ENCODE peak calls at places on chromosomes 3 and 15, in four cellular contexts. B is PC-3, N is cardiac fibroblast, S is Peyer's patch. K is an unnamed sample.

GRCh38 chr3:49079270-49079669 is 14.6 kb downstream of the QRICH1 start:
- DNase-seq in S (no peak), N (no peak), B (no peak), K (no peak)

GRCh38 chr3:197337656-197338055 is 39.2 kb upstream of the DLG1 start:
- DNase-seq in N (no peak), B (peak), S (no peak), K (no peak)

GRCh38 chr3:46466871-46467403 is 2.2 kb upstream of the LTF start:
- DNase-seq in S (no peak), N (no peak), B (no peak), K (no peak)

GRCh38 chr3:38343797-38344594 is 2.6 kb upstream of the XYLB start:
- DNase-seq in B (peak), S (no peak), N (peak), K (peak)

GRCh38 chr3:29463306-29463705 is 182.4 kb downstream of the RBMS3 start:
- DNase-seq in N (peak), S (no peak), B (no peak), K (no peak)

GRCh38 chr3:51684971-51685751 is 14.1 kb downstream of the TEX264 start:
- DNase-seq in B (no peak), N (no peak), S (no peak), K (no peak)

GRCh38 chr15:77031376-77032050 is 36.6 kb downstream of the PSTPIP1 start:
- DNase-seq in S (peak), N (no peak), B (no peak), K (no peak)

GRCh38 chr3:45579251-45579650 is 15.3 kb upstream of the LIMD1 start:
- DNase-seq in S (no peak), B (no peak), N (no peak), K (no peak)

GRCh38 chr15:83714888-83715287 is 61.0 kb downstream of the ADAMTSL3 start:
- DNase-seq in S (no peak), N (peak), B (peak), K (no peak)

GRCh38 chr3:106829206-106829605 is 548.0 kb upstream of the CCDC54 start:
- DNase-seq in S (no peak), N (peak), B (no peak), K (peak)

GRCh38 chr3:48428863-48429415 is 947 bp downstream of the PLXNB1 start:
- DNase-seq in B (peak), S (no peak), N (peak), K (no peak)

GRCh38 chr3:115270849-115271248 is 123.8 kb upstream of the ZBTB20 start:
- DNase-seq in S (no peak), N (no peak), B (no peak), K (no peak)

GRCh38 chr3:23316924-23317323 is 113.8 kb downstream of the UBE2E2 start:
- DNase-seq in S (no peak), B (no peak), N (no peak), K (no peak)

GRCh38 chr3:101849714-101850326 is 506 bp downstream of the NFKBIZ start:
- DNase-seq in B (peak), S (peak), N (peak), K (no peak)

GRCh38 chr3:44995142-44995770 is 19.2 kb downstream of the EXOSC7 start:
- DNase-seq in N (peak), S (no peak), B (peak), K (peak)

GRCh38 chr3:40845447-40845846 is 320.7 kb downstream of the ZNF621 start:
- DNase-seq in B (no peak), S (no peak), N (no peak), K (no peak)

GRCh38 chr3:108804437-108804836 is 18.1 kb upstream of the TRAT1 start:
- DNase-seq in N (no peak), S (no peak), B (peak), K (no peak)

GRCh38 chr15:91476861-91477260 is 376.6 kb upstream of the SLCO3A1 start:
- DNase-seq in B (no peak), S (no peak), N (no peak), K (no peak)

GRCh38 chr3:42532229-42532628 is 29.8 kb downstream of the VIPR1 start:
- DNase-seq in N (no peak), S (no peak), B (no peak), K (no peak)

GRCh38 chr3:34895841-34896240 is 743.5 kb upstream of the ARPP21 start:
- DNase-seq in N (no peak), S (no peak), B (no peak), K (no peak)

GRCh38 chr3:56753206-56753605 is 48.5 kb downstream of the ARHGEF3 start:
- DNase-seq in N (peak), B (no peak), S (no peak), K (peak)

GRCh38 chr15:72735111-72735510 is 48.4 kb downstream of the ADPGK start:
- DNase-seq in N (no peak), S (no peak), B (no peak), K (no peak)

GRCh38 chr3:171122212-171122611 is 95.7 kb upstream of the SLC2A2 start:
- DNase-seq in B (no peak), S (no peak), N (no peak), K (no peak)

GRCh38 chr3:126551839-126552687 is 6.7 kb downstream of the C3orf22 start:
- DNase-seq in S (peak), N (no peak), B (no peak), K (no peak)

GRCh38 chr3:161560006-161560637 is 63.5 kb downstream of the OTOL1 start:
- DNase-seq in S (no peak), B (peak), N (peak), K (peak)

GRCh38 chr3:183375787-183376186 is 52.6 kb downstream of the MCF2L2 start:
- DNase-seq in B (no peak), S (no peak), N (no peak), K (no peak)

GRCh38 chr3:5787863-5788488 is 600.5 kb downstream of the EDEM1 start:
- DNase-seq in S (no peak), B (peak), N (no peak), K (no peak)

GRCh38 chr3:47985376-47985775 is 30.8 kb downstream of the MAP4 start:
- DNase-seq in B (peak), N (peak), S (no peak), K (no peak)

GRCh38 chr3:38548154-38548931 is 52.2 kb downstream of the EXOG start:
- DNase-seq in S (no peak), B (peak), N (no peak), K (no peak)

GRCh38 chr15:31200735-31201151 is 99.2 kb upstream of the TRPM1 start:
- DNase-seq in S (peak), N (peak), B (peak), K (peak)
- TF ChIP-seq CTCF in S (no peak), N (peak), B (peak), K (peak)

GRCh38 chr15:60555291-60555690 is 76.3 kb upstream of the ICE2 start:
- DNase-seq in S (no peak), N (no peak), B (no peak), K (no peak)
- H3K4me3 ChIP-seq in S (no peak), N (no peak), B (no peak), K (no peak)

DNA sequence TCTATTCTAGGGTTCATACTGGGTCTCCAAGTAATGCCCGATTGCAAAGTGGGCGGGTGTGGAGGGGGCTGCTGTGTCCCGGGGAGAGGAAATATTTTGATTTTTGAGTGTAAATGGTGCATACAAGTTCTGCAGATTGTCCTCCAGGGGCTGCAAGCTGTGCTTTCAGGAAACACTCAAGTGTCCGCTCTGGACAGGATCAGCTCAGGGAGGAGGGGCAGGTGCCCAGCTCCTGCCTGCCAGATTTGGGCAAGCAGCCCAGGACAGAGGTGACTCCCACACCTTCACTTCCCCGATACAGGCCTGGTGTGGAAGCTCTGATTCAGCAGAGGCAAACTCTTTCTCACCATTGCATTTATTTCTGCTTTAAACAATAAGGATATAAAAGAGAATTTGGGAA is 142.7 kb downstream of the ALDH1A2 start:
- DNase-seq in N (peak), S (no peak), B (peak), K (no peak)
- TF ChIP-seq CTCF in N (no peak), S (no peak), B (no peak), K (no peak)

GRCh38 chr3:150202696-150203095 is 205.4 kb upstream of the TSC22D2 start:
- DNase-seq in B (no peak), S (no peak), N (no peak), K (no peak)
- H3K4me3 ChIP-seq in B (no peak), S (no peak), N (no peak), K (no peak)